ENCODE peak calls at places on chromosomes 6 and 20, in seven cellular contexts. One of them, this sample, is unnamed.

GRCh38 chr20:31719644-31720485 is 2.8 kb downstream of the BCL2L1 start:
- DNase-seq in astrocyte: peak; percentile 49
- DNase-seq in GM23338: peak; percentile 90
- DNase-seq in HCT116: no peak
- DNase-seq in HepG2: peak; percentile 99
- DNase-seq in MM.1S: no peak
- DNase-seq in hepatocyte: peak; percentile 72
- DNase-seq in this sample: no peak

GRCh38 chr6:142850653-142851434 is 94.1 kb downstream of the HIVEP2 start:
- DNase-seq in astrocyte: peak; percentile 58
- DNase-seq in HepG2: no peak
- DNase-seq in hepatocyte: no peak
- DNase-seq in HCT116: no peak
- DNase-seq in GM23338: no peak
- DNase-seq in MM.1S: no peak
- DNase-seq in this sample: no peak

GRCh38 chr20:51154708-51155690 is 132.1 kb upstream of the KCNG1 start:
- DNase-seq in MM.1S: no peak
- DNase-seq in HepG2: no peak
- DNase-seq in GM23338: no peak
- DNase-seq in hepatocyte: no peak
- DNase-seq in astrocyte: no peak
- DNase-seq in HCT116: no peak
- DNase-seq in this sample: no peak

GRCh38 chr6:82088978-82089855 is 158.3 kb downstream of the IBTK start:
- DNase-seq in hepatocyte: no peak
- DNase-seq in HCT116: no peak
- DNase-seq in HepG2: no peak
- DNase-seq in MM.1S: no peak
- DNase-seq in GM23338: no peak
- DNase-seq in astrocyte: no peak
- DNase-seq in this sample: no peak

GRCh38 chr6:22605736-22606135 is 36.4 kb downstream of the HDGFL1 start:
- DNase-seq in GM23338: no peak
- DNase-seq in HCT116: no peak
- DNase-seq in astrocyte: no peak
- DNase-seq in hepatocyte: no peak
- DNase-seq in HepG2: no peak
- DNase-seq in MM.1S: no peak
- DNase-seq in this sample: no peak

GRCh38 chr6:52243282-52243893 is 912 bp downstream of the IL17F start:
- DNase-seq in GM23338: no peak
- DNase-seq in HepG2: no peak
- DNase-seq in MM.1S: no peak
- DNase-seq in astrocyte: no peak
- DNase-seq in hepatocyte: peak; percentile 17
- DNase-seq in HCT116: no peak
- DNase-seq in this sample: no peak

GRCh38 chr6:131116755-131117360 is 18.4 kb upstream of the AKAP7 start:
- DNase-seq in HepG2: peak; percentile 68
- DNase-seq in hepatocyte: peak; percentile 50
- DNase-seq in HCT116: peak; percentile 41
- DNase-seq in MM.1S: peak; percentile 55
- DNase-seq in GM23338: peak; percentile 78
- DNase-seq in astrocyte: no peak
- DNase-seq in this sample: peak; percentile 22

GRCh38 chr6:125781307-125781868 is 9.4 kb upstream of the NCOA7 start:
- DNase-seq in hepatocyte: no peak
- DNase-seq in MM.1S: peak; percentile 40
- DNase-seq in HepG2: no peak
- DNase-seq in GM23338: peak; percentile 22
- DNase-seq in astrocyte: peak; percentile 25
- DNase-seq in HCT116: no peak
- DNase-seq in this sample: no peak

GRCh38 chr6:6557871-6558270 is 30.6 kb upstream of the LY86 start:
- DNase-seq in astrocyte: no peak
- DNase-seq in hepatocyte: no peak
- DNase-seq in GM23338: no peak
- DNase-seq in HCT116: no peak
- DNase-seq in HepG2: no peak
- DNase-seq in MM.1S: no peak
- DNase-seq in this sample: no peak

GRCh38 chr20:10671221-10671849 is 2.5 kb downstream of the JAG1 start:
- DNase-seq in HCT116: no peak
- DNase-seq in GM23338: peak; percentile 85
- DNase-seq in HepG2: peak; percentile 93
- DNase-seq in astrocyte: peak; percentile 76
- DNase-seq in MM.1S: peak; percentile 89
- DNase-seq in hepatocyte: peak; percentile 93
- DNase-seq in this sample: peak; percentile 24

GRCh38 chr6:112466378-112467151 is 119.4 kb downstream of the RFPL4B start:
- DNase-seq in HCT116: no peak
- DNase-seq in astrocyte: peak; percentile 81
- DNase-seq in GM23338: no peak
- DNase-seq in MM.1S: no peak
- DNase-seq in HepG2: no peak
- DNase-seq in hepatocyte: no peak
- DNase-seq in this sample: no peak

GRCh38 chr20:63592661-63593060 is 18.6 kb upstream of the HELZ2 start:
- DNase-seq in HepG2: no peak
- DNase-seq in GM23338: no peak
- DNase-seq in astrocyte: no peak
- DNase-seq in hepatocyte: no peak
- DNase-seq in MM.1S: no peak
- DNase-seq in HCT116: no peak
- DNase-seq in this sample: no peak

GRCh38 chr6:8243462-8243861 is 141.1 kb upstream of the EEF1E1 start:
- DNase-seq in HCT116: no peak
- DNase-seq in MM.1S: no peak
- DNase-seq in GM23338: no peak
- DNase-seq in HepG2: no peak
- DNase-seq in astrocyte: peak; percentile 49
- DNase-seq in hepatocyte: peak; percentile 33
- DNase-seq in this sample: no peak

GRCh38 chr20:47396762-47397476 is 40.4 kb upstream of the ZMYND8 start:
- DNase-seq in HepG2: peak; percentile 74
- DNase-seq in MM.1S: no peak
- DNase-seq in GM23338: no peak
- DNase-seq in hepatocyte: no peak
- DNase-seq in astrocyte: no peak
- DNase-seq in HCT116: no peak
- DNase-seq in this sample: no peak

GRCh38 chr6:169985121-169986015 is 233.9 kb downstream of the ERMARD start:
- DNase-seq in astrocyte: no peak
- DNase-seq in hepatocyte: no peak
- DNase-seq in MM.1S: no peak
- DNase-seq in HCT116: no peak
- DNase-seq in HepG2: no peak
- DNase-seq in GM23338: no peak
- DNase-seq in this sample: no peak

GRCh38 chr6:11008821-11009220 is 35.3 kb downstream of the ELOVL2 start:
- DNase-seq in HepG2: no peak
- DNase-seq in hepatocyte: no peak
- DNase-seq in HCT116: no peak
- DNase-seq in astrocyte: peak; percentile 49
- DNase-seq in GM23338: no peak
- DNase-seq in MM.1S: no peak
- DNase-seq in this sample: no peak

GRCh38 chr20:13187899-13188298 is 33.2 kb upstream of the ISM1 start:
- DNase-seq in hepatocyte: no peak
- DNase-seq in HepG2: no peak
- DNase-seq in HCT116: no peak
- DNase-seq in astrocyte: no peak
- DNase-seq in GM23338: no peak
- DNase-seq in MM.1S: no peak
- DNase-seq in this sample: no peak

GRCh38 chr6:158630944-158631616 is 13.5 kb downstream of the DYNLT1 start:
- DNase-seq in HepG2: no peak
- DNase-seq in astrocyte: peak; percentile 53
- DNase-seq in GM23338: no peak
- DNase-seq in MM.1S: no peak
- DNase-seq in HCT116: no peak
- DNase-seq in hepatocyte: no peak
- DNase-seq in this sample: no peak

GRCh38 chr6:33840064-33840926 is 36.5 kb upstream of the MLN start:
- DNase-seq in HCT116: peak; percentile 79
- DNase-seq in hepatocyte: peak; percentile 82
- DNase-seq in GM23338: no peak
- DNase-seq in MM.1S: peak; percentile 53
- DNase-seq in astrocyte: peak; percentile 94
- DNase-seq in HepG2: peak; percentile 96
- DNase-seq in this sample: peak; percentile 93

GRCh38 chr20:46307139-46307998 is 929 bp downstream of the CDH22 start:
- DNase-seq in hepatocyte: peak; percentile 76
- DNase-seq in HepG2: peak; percentile 44
- DNase-seq in MM.1S: peak; percentile 63
- DNase-seq in GM23338: peak; percentile 92
- DNase-seq in HCT116: no peak
- DNase-seq in astrocyte: peak; percentile 4
- DNase-seq in this sample: peak; percentile 89

GRCh38 chr6:41454189-41454789 is 91.9 kb upstream of the FOXP4 start:
- DNase-seq in hepatocyte: no peak
- DNase-seq in astrocyte: no peak
- DNase-seq in MM.1S: no peak
- DNase-seq in GM23338: no peak
- DNase-seq in HepG2: no peak
- DNase-seq in HCT116: no peak
- DNase-seq in this sample: no peak
- TF ChIP-seq EZH2 in hepatocyte: no peak
- TF ChIP-seq EZH2 in astrocyte: no peak
- TF ChIP-seq EZH2 in MM.1S: no peak
- TF ChIP-seq EZH2 in GM23338: no peak
- TF ChIP-seq EZH2 in HepG2: no peak
- TF ChIP-seq EZH2 in HCT116: no peak
- TF ChIP-seq EZH2 in this sample: no peak

GRCh38 chr20:62475027-62475818 is 572 bp downstream of the GATA5 start:
- DNase-seq in GM23338: peak; percentile 64
- DNase-seq in hepatocyte: no peak
- DNase-seq in MM.1S: no peak
- DNase-seq in HepG2: no peak
- DNase-seq in astrocyte: no peak
- DNase-seq in HCT116: no peak
- DNase-seq in this sample: no peak

GRCh38 chr20:62474585-62475026 is 1.2 kb downstream of the GATA5 start:
- DNase-seq in hepatocyte: no peak
- DNase-seq in HCT116: no peak
- DNase-seq in GM23338: no peak
- DNase-seq in MM.1S: no peak
- DNase-seq in astrocyte: no peak
- DNase-seq in HepG2: no peak
- DNase-seq in this sample: no peak

GRCh38 chr20:62473200-62473585 is 2.6 kb downstream of the GATA5 start:
- DNase-seq in HCT116: no peak
- DNase-seq in HepG2: no peak
- DNase-seq in astrocyte: no peak
- DNase-seq in GM23338: no peak
- DNase-seq in MM.1S: no peak
- DNase-seq in hepatocyte: no peak
- DNase-seq in this sample: no peak

GRCh38 chr20:62472343-62473199 is 3.2 kb downstream of the GATA5 start:
- DNase-seq in HepG2: peak; percentile 52
- DNase-seq in MM.1S: no peak
- DNase-seq in GM23338: no peak
- DNase-seq in HCT116: no peak
- DNase-seq in astrocyte: no peak
- DNase-seq in hepatocyte: no peak
- DNase-seq in this sample: no peak

GRCh38 chr20:62473717-62474584 is 1.8 kb downstream of the GATA5 start:
- DNase-seq in hepatocyte: no peak
- DNase-seq in HCT116: no peak
- DNase-seq in MM.1S: no peak
- DNase-seq in GM23338: peak; percentile 60
- DNase-seq in HepG2: no peak
- DNase-seq in astrocyte: no peak
- DNase-seq in this sample: no peak
- TF ChIP-seq EZH2 in hepatocyte: peak; percentile 66
- TF ChIP-seq EZH2 in HCT116: no peak
- TF ChIP-seq EZH2 in MM.1S: no peak
- TF ChIP-seq EZH2 in GM23338: no peak
- TF ChIP-seq EZH2 in HepG2: no peak
- TF ChIP-seq EZH2 in astrocyte: peak; percentile 65
- TF ChIP-seq EZH2 in this sample: no peak

DNA sequence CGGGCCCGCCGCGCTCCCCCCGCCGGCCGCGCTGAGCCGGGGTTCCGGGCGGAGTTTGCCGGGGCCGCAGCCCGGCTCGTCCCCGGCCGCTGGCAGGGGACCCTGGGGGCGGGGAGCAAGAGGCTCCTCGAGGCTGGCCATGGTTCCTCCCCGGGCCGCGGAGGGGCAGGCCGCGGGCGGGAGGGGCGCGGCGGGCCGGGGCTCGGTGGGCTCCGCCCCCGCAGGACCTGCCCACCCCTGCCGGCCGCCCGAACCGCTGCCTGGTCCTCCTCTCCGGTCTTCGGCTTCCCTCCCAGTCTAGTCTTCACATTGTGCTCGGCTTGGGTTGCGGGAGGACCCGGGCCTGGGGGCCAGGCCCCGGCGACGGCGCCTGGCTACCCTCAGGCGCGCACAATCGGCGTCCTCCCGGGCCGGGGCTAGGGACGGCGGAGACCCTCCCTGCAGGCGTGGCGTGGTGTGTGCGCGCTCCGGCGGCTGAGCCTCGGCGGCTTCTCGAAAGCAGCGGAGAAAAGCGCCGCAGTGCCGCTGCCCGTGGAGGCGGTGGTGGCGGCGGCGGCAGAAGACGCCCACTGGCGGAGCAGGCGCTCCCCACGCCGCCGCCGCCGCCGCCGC is at the start of gene PDE10A:
- DNase-seq in hepatocyte: peak; percentile 56
- DNase-seq in HCT116: no peak
- DNase-seq in MM.1S: no peak
- DNase-seq in astrocyte: no peak
- DNase-seq in HepG2: no peak
- DNase-seq in GM23338: peak; percentile 63
- DNase-seq in this sample: no peak
- TF ChIP-seq EZH2 in hepatocyte: no peak
- TF ChIP-seq EZH2 in HCT116: no peak
- TF ChIP-seq EZH2 in MM.1S: no peak
- TF ChIP-seq EZH2 in astrocyte: no peak
- TF ChIP-seq EZH2 in HepG2: no peak
- TF ChIP-seq EZH2 in GM23338: peak; percentile 26
- TF ChIP-seq EZH2 in this sample: no peak

DNA sequence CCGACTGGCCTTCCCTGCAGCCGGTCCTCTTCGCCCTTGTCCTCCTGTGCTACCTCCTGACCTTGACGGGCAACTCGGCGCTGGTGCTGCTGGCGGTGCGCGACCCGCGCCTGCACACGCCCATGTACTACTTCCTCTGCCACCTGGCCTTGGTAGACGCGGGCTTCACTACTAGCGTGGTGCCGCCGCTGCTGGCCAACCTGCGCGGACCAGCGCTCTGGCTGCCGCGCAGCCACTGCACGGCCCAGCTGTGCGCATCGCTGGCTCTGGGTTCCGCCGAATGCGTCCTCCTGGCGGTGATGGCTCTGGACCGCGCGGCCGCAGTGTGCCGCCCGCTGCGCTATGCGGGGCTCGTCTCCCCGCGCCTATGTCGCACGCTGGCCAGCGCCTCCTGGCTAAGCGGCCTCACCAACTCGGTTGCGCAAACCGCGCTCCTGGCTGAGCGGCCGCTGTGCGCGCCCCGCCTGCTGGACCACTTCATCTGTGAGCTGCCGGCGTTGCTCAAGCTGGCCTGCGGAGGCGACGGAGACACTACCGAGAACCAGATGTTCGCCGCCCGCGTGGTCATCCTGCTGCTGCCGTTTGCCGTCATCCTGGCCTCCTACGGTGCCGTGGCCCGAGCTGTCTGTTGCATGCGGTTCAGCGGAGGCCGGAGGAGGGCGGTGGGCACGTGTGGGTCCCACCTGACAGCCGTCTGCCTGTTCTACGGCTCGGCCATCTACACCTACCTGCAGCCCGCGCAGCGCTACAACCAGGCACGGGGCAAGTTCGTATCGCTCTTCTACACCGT is 6.1 kb downstream of the UBD start:
- DNase-seq in astrocyte: peak; percentile 9
- DNase-seq in HepG2: no peak
- DNase-seq in HCT116: no peak
- DNase-seq in hepatocyte: peak; percentile 88
- DNase-seq in GM23338: peak; percentile 90
- DNase-seq in MM.1S: no peak
- DNase-seq in this sample: no peak
- TF ChIP-seq EZH2 in astrocyte: peak; percentile 58
- TF ChIP-seq EZH2 in HepG2: no peak
- TF ChIP-seq EZH2 in HCT116: no peak
- TF ChIP-seq EZH2 in hepatocyte: peak; percentile 86
- TF ChIP-seq EZH2 in GM23338: no peak
- TF ChIP-seq EZH2 in MM.1S: no peak
- TF ChIP-seq EZH2 in this sample: no peak